ENCODE peak calls at places on chromosomes 2 and 18, in six cellular contexts. P is IMR-90; A is CD8-positive, alpha-beta T cell; B is psoas muscle; G is body of pancreas; C is Peyer's patch. H is an unnamed sample.

GRCh38 chr2:10449838-10450691 is 1.9 kb upstream of the ODC1 start:
- DNase-seq in C (peak; percentile 83), P (no peak), B (no peak), A (no peak), G (no peak), H (no peak)

GRCh38 chr2:54394392-54394791 is 61.7 kb upstream of the SPTBN1 start:
- DNase-seq in P (no peak), B (no peak), A (no peak), C (no peak), G (no peak), H (no peak)

GRCh38 chr2:127082974-127083373 is 24.0 kb downstream of the BIN1 start:
- DNase-seq in G (peak; percentile 43), B (peak; percentile 67), C (no peak), A (no peak), P (peak; percentile 35), H (no peak)

GRCh38 chr18:60794802-60795201 is 422.2 kb upstream of the MC4R start:
- DNase-seq in P (no peak), B (no peak), A (no peak), G (no peak), C (no peak), H (no peak)

GRCh38 chr2:163731735-163732134 is 4.1 kb downstream of the FIGN start:
- DNase-seq in P (no peak), A (no peak), G (no peak), C (no peak), B (no peak), H (no peak)

GRCh38 chr2:9266711-9267110 is 60.1 kb downstream of the ASAP2 start:
- DNase-seq in G (no peak), A (no peak), C (no peak), P (no peak), B (no peak), H (no peak)

GRCh38 chr18:3499498-3499897 is 49.5 kb downstream of the TGIF1 start:
- DNase-seq in G (no peak), B (no peak), A (no peak), C (no peak), P (no peak), H (no peak)

GRCh38 chr2:61471905-61472805 is 1.3 kb upstream of the USP34 start:
- DNase-seq in A (peak; percentile 13), G (peak; percentile 37), B (no peak), C (no peak), P (peak; percentile 29), H (no peak)

GRCh38 chr2:229780856-229781773 is 66.8 kb upstream of the DNER start:
- DNase-seq in G (no peak), C (no peak), P (peak; percentile 77), B (no peak), A (no peak), H (peak; percentile 57)

GRCh38 chr2:24352664-24353063 is 7.7 kb downstream of the ITSN2 start:
- DNase-seq in G (no peak), B (no peak), A (no peak), C (no peak), P (no peak), H (no peak)

DNA sequence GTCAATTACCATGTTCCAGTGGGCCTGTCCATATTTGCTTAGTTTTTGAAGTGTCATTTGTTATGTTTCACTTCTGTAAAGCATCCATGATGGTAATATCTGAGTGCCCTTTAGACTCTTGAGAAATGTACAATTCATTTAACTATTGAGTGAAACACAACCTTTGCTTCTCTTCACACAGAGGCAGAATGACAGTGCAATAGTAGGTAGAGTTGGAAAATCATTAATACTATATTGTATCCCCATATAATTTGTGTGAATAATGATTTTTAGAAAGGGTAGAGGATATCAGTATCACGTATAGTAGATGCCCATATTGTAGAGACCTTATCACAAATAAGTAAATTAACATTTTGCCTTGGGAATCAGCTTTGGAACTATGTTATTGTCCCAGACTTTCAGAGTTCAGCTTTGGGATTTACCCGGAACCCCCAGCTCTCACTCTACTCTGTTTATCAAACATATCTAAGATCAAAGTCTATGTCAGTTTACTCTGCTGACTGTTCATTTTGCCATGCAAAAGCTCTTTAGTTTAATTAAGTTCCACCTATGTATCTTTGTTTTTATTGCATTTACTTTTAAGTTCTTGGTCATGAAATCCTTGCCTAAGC is 172.7 kb upstream of the NOL4 start:
- DNase-seq in P (no peak), C (no peak), B (no peak), A (no peak), G (no peak), H (no peak)
- H3K4me1 ChIP-seq in P (no peaks in the 10 kb centered on the region), C (no peaks in the 10 kb centered on the region), B (peaks cover 20% of the 10 kb centered on the region), A (no peaks in the 10 kb centered on the region), G (no peaks in the 10 kb centered on the region), H (no peaks in the 10 kb centered on the region)

GRCh38 chr18:31486165-31486564 is 11.8 kb upstream of the DSG2 start:
- DNase-seq in B (no peak), G (no peak), A (no peak), P (no peak), C (no peak), H (no peak)
- H3K27ac ChIP-seq in B (no peak overlapping the region), G (no peak overlapping the region), A (no peak overlapping the region), P (no peak overlapping the region), C (no peak overlapping the region), H (no peak overlapping the region)

GRCh38 chr2:161424992-161425391 is 8.9 kb downstream of the TBR1 start:
- DNase-seq in P (no peak), C (no peak), A (no peak), G (no peak), B (no peak), H (no peak)
- H3K27me3 ChIP-seq in P (peaks cover 85% of the 10 kb centered on the region), C (no peaks in the 10 kb centered on the region), A (peaks cover 59% of the 10 kb centered on the region), G (peaks cover 48% of the 10 kb centered on the region), B (peaks cover 95% of the 10 kb centered on the region), H (peaks cover 76% of the 10 kb centered on the region)

GRCh38 chr18:48803951-48804855 is 146.6 kb downstream of the SMAD7 start:
- DNase-seq in C (no peak), B (peak; percentile 39), A (no peak), P (no peak), G (no peak), H (no peak)
- H3K4me1 ChIP-seq in C (peaks cover 13% of the 10 kb centered on the region), B (peaks cover 28% of the 10 kb centered on the region), A (peaks cover 16% of the 10 kb centered on the region), P (peaks cover 12% of the 10 kb centered on the region), G (peaks cover 20% of the 10 kb centered on the region), H (peaks cover 22% of the 10 kb centered on the region)

H was measured in CD4-positive, CD25-positive, alpha-beta regulatory T cell.